ENCODE peak calls at places on chromosomes 16 and 17, in six cellular contexts. One of them, this sample, is unnamed.

GRCh38 chr17:38613981-38614779 is 8.4 kb upstream of the SRCIN1 start:
- DNase-seq in NCI-H1694: no peak
- DNase-seq in T-helper 2 cell: no peak
- DNase-seq in skeletal muscle cell: no peak
- DNase-seq in retina: no peak
- DNase-seq in activated CD4-positive, alpha-beta T cell treated with anti-CD3 and anti-CD28 coated beads for 4 hours: no peak
- DNase-seq in this sample: no peak

GRCh38 chr16:27436065-27436464 is 34.1 kb downstream of the IL21R start:
- DNase-seq in retina: no peak
- DNase-seq in activated CD4-positive, alpha-beta T cell treated with anti-CD3 and anti-CD28 coated beads for 4 hours: no peak
- DNase-seq in NCI-H1694: no peak
- DNase-seq in T-helper 2 cell: no peak
- DNase-seq in skeletal muscle cell: no peak
- DNase-seq in this sample: no peak

GRCh38 chr16:79605999-79606398 is 5.5 kb upstream of the MAF start:
- DNase-seq in activated CD4-positive, alpha-beta T cell treated with anti-CD3 and anti-CD28 coated beads for 4 hours: peak
- DNase-seq in T-helper 2 cell: no peak
- DNase-seq in NCI-H1694: no peak
- DNase-seq in skeletal muscle cell: no peak
- DNase-seq in retina: no peak
- DNase-seq in this sample: no peak

GRCh38 chr16:49204191-49204590 is 77.4 kb downstream of the CBLN1 start:
- DNase-seq in retina: no peak
- DNase-seq in T-helper 2 cell: no peak
- DNase-seq in skeletal muscle cell: no peak
- DNase-seq in activated CD4-positive, alpha-beta T cell treated with anti-CD3 and anti-CD28 coated beads for 4 hours: no peak
- DNase-seq in NCI-H1694: no peak
- DNase-seq in this sample: no peak

GRCh38 chr17:73645050-73645871 is 1.0 kb upstream of the SDK2 start:
- DNase-seq in activated CD4-positive, alpha-beta T cell treated with anti-CD3 and anti-CD28 coated beads for 4 hours: peak
- DNase-seq in T-helper 2 cell: peak
- DNase-seq in skeletal muscle cell: peak
- DNase-seq in retina: peak
- DNase-seq in NCI-H1694: no peak
- DNase-seq in this sample: no peak

GRCh38 chr17:56909742-56910508 is 3.9 kb downstream of the TRIM25 start:
- DNase-seq in activated CD4-positive, alpha-beta T cell treated with anti-CD3 and anti-CD28 coated beads for 4 hours: no peak
- DNase-seq in T-helper 2 cell: no peak
- DNase-seq in NCI-H1694: no peak
- DNase-seq in retina: no peak
- DNase-seq in skeletal muscle cell: no peak
- DNase-seq in this sample: no peak

GRCh38 chr17:39661744-39662541 is 3.2 kb upstream of the TCAP start:
- DNase-seq in T-helper 2 cell: no peak
- DNase-seq in NCI-H1694: no peak
- DNase-seq in skeletal muscle cell: no peak
- DNase-seq in retina: no peak
- DNase-seq in activated CD4-positive, alpha-beta T cell treated with anti-CD3 and anti-CD28 coated beads for 4 hours: no peak
- DNase-seq in this sample: no peak

GRCh38 chr16:51440096-51440495 is 289.0 kb upstream of the SALL1 start:
- DNase-seq in NCI-H1694: peak
- DNase-seq in skeletal muscle cell: no peak
- DNase-seq in retina: no peak
- DNase-seq in activated CD4-positive, alpha-beta T cell treated with anti-CD3 and anti-CD28 coated beads for 4 hours: no peak
- DNase-seq in T-helper 2 cell: no peak
- DNase-seq in this sample: no peak

GRCh38 chr17:20203761-20204263 is 194.7 kb downstream of the SPECC1 start:
- DNase-seq in retina: peak
- DNase-seq in skeletal muscle cell: no peak
- DNase-seq in T-helper 2 cell: no peak
- DNase-seq in activated CD4-positive, alpha-beta T cell treated with anti-CD3 and anti-CD28 coated beads for 4 hours: no peak
- DNase-seq in NCI-H1694: no peak
- DNase-seq in this sample: no peak

This sample was measured in myocyte.